ENCODE peak calls at places on chromosomes 12 and 14, in nine cellular contexts. C, K, S, Y, Z, F, I, R and W are unnamed samples.

GRCh38 chr14:65732112-65732511 is 319.6 kb downstream of the FUT8 start:
- DNase-seq in Z (no peak), K (peak), F (no peak), I (no peak), Y (no peak), S (no peak), C (no peak), R (no peak), W (no peak)

GRCh38 chr12:51793201-51793600 is 55.3 kb downstream of the FIGNL2 start:
- DNase-seq in R (peak), K (peak), I (no peak), Y (no peak), S (no peak), F (no peak), Z (no peak), C (peak), W (no peak)

GRCh38 chr12:77087427-77087826 is 22.1 kb upstream of the E2F7 start:
- DNase-seq in Y (no peak), S (peak), K (no peak), R (no peak), F (no peak), C (peak), I (no peak), Z (no peak), W (no peak)

GRCh38 chr12:116346751-116347150 is 69.3 kb upstream of the MED13L start:
- DNase-seq in F (no peak), Z (no peak), C (peak), I (no peak), S (peak), Y (no peak), K (peak), R (peak), W (no peak)

GRCh38 chr14:50099335-50099734 is 17.0 kb downstream of the VCPKMT start:
- DNase-seq in C (no peak), Y (no peak), S (no peak), F (no peak), K (peak), I (no peak), Z (no peak), R (peak), W (no peak)

GRCh38 chr12:68750506-68750905 is 4.5 kb downstream of the SLC35E3 start:
- DNase-seq in Y (no peak), I (no peak), F (no peak), R (no peak), S (no peak), Z (no peak), C (no peak), K (no peak), W (no peak)

GRCh38 chr14:96053600-96054381 is 14.6 kb downstream of the C14orf132 start:
- DNase-seq in S (peak), Y (no peak), K (peak), F (peak), I (peak), C (peak), Z (no peak), R (peak), W (peak)

GRCh38 chr12:59383426-59383822 is 212.4 kb upstream of the SLC16A7 start:
- DNase-seq in F (no peak), C (peak), Y (no peak), S (peak), R (peak), K (no peak), Z (no peak), I (no peak), W (no peak)

GRCh38 chr12:5201554-5202243 is 158.0 kb downstream of the KCNA5 start:
- DNase-seq in Y (no peak), R (no peak), K (peak), C (no peak), Z (no peak), F (no peak), I (no peak), S (peak), W (no peak)

GRCh38 chr14:21298358-21298757 is 18.5 kb downstream of the RPGRIP1 start:
- DNase-seq in S (no peak), C (no peak), K (no peak), R (no peak), Y (no peak), F (no peak), I (no peak), Z (no peak), W (no peak)

GRCh38 chr14:60092516-60092915 is 793 bp downstream of the PCNX4 start:
- DNase-seq in K (peak), I (no peak), C (peak), F (no peak), Z (no peak), Y (peak), S (peak), R (no peak), W (no peak)

GRCh38 chr12:92462049-92462448 is 240.7 kb upstream of the PLEKHG7 start:
- DNase-seq in Y (no peak), R (no peak), F (no peak), C (no peak), K (no peak), S (no peak), Z (no peak), I (no peak), W (no peak)

GRCh38 chr12:77940566-77940965 is 109.9 kb downstream of the NAV3 start:
- DNase-seq in Z (no peak), K (peak), C (peak), R (peak), S (peak), F (no peak), Y (no peak), I (no peak), W (no peak)

GRCh38 chr14:35877276-35877675 is 51.1 kb downstream of the BRMS1L start:
- DNase-seq in K (peak), R (no peak), Z (no peak), Y (no peak), I (no peak), F (no peak), C (peak), S (no peak), W (no peak)

GRCh38 chr12:68953536-68953935 is 20.6 kb upstream of the CPM start:
- DNase-seq in Y (no peak), C (no peak), Z (no peak), F (no peak), R (no peak), K (peak), I (no peak), S (no peak), W (no peak)

GRCh38 chr12:45017916-45018315 is 33.0 kb downstream of the DBX2 start:
- DNase-seq in S (no peak), C (no peak), Y (no peak), Z (no peak), K (no peak), F (no peak), R (peak), I (no peak), W (no peak)

GRCh38 chr14:55698051-55698450 is 118.0 kb downstream of the KTN1 start:
- DNase-seq in C (no peak), Z (no peak), K (peak), S (no peak), F (no peak), Y (peak), R (no peak), I (no peak), W (no peak)

GRCh38 chr14:52076334-52076733 is 7.5 kb upstream of the NID2 start:
- DNase-seq in K (peak), I (no peak), F (peak), C (peak), Y (no peak), S (peak), R (peak), Z (no peak), W (peak)

GRCh38 chr14:52078721-52079120 is 9.9 kb upstream of the NID2 start:
- DNase-seq in Z (no peak), F (no peak), Y (no peak), S (no peak), R (no peak), I (no peak), C (no peak), K (peak), W (no peak)

GRCh38 chr14:52079239-52079956 is 10.5 kb upstream of the NID2 start:
- DNase-seq in R (no peak), Y (no peak), F (no peak), S (no peak), K (peak), C (peak), Z (no peak), I (no peak), W (no peak)

GRCh38 chr14:52077261-52077984 is 8.6 kb upstream of the NID2 start:
- DNase-seq in F (no peak), C (peak), I (no peak), K (peak), S (peak), R (no peak), Y (no peak), Z (no peak), W (no peak)

GRCh38 chr14:52078093-52078492 is 9.2 kb upstream of the NID2 start:
- DNase-seq in R (peak), F (no peak), I (no peak), S (peak), C (peak), Y (no peak), K (peak), Z (no peak), W (no peak)
- H3K4me3 ChIP-seq in R (no peak), F (no peak), I (no peak), S (no peak), C (no peak), Y (no peak), K (no peak), Z (no peak), W (no peak)

GRCh38 chr14:69259176-69259530 is 805 bp upstream of the GALNT16 start:
- DNase-seq in I (no peak), Y (no peak), C (no peak), S (no peak), F (no peak), Z (no peak), R (no peak), K (no peak), W (no peak)

GRCh38 chr14:69261761-69262331 is 1.9 kb downstream of the GALNT16 start:
- DNase-seq in Z (no peak), S (no peak), R (no peak), I (no peak), Y (no peak), K (no peak), F (no peak), C (peak), W (no peak)

GRCh38 chr14:69259531-69260245 is at the start of gene GALNT16:
- DNase-seq in C (peak), F (peak), I (no peak), S (no peak), R (no peak), K (no peak), Y (peak), Z (no peak), W (no peak)

GRCh38 chr14:69260979-69261605 is 1.1 kb downstream of the GALNT16 start:
- DNase-seq in R (no peak), I (no peak), K (peak), F (peak), S (no peak), C (no peak), Z (peak), Y (peak), W (no peak)

GRCh38 chr14:69260246-69260978 is 454 bp downstream of the GALNT16 start:
- DNase-seq in Z (no peak), I (no peak), C (peak), Y (peak), S (peak), F (peak), R (no peak), K (no peak), W (no peak)
- H3K4me3 ChIP-seq in Z (peak), I (peak), C (peak), Y (peak), S (peak), F (peak), R (peak), K (peak), W (peak)

GRCh38 chr12:54564768-54565167 is 15.4 kb downstream of the PDE1B start:
- DNase-seq in S (no peak), Z (no peak), I (no peak), Y (no peak), R (no peak), K (no peak), F (no peak), C (no peak), W (no peak)

GRCh38 chr12:54562720-54563356 is 13.4 kb downstream of the PDE1B start:
- DNase-seq in S (no peak), Y (no peak), R (no peak), K (no peak), I (no peak), Z (no peak), C (peak), F (no peak), W (no peak)

GRCh38 chr12:54563787-54564186 is 14.4 kb downstream of the PDE1B start:
- DNase-seq in R (no peak), F (no peak), I (no peak), Z (no peak), C (no peak), Y (no peak), S (no peak), K (no peak), W (no peak)

GRCh38 chr12:54566792-54567191 is 17.4 kb downstream of the PDE1B start:
- DNase-seq in I (no peak), K (no peak), C (no peak), F (no peak), Z (no peak), S (no peak), Y (no peak), R (no peak), W (no peak)

GRCh38 chr12:54565658-54566552 is 16.5 kb downstream of the PDE1B start:
- DNase-seq in C (no peak), R (no peak), I (no peak), Y (peak), F (no peak), K (no peak), Z (no peak), S (no peak), W (no peak)
- H3K4me3 ChIP-seq in C (no peak), R (no peak), I (no peak), Y (no peak), F (no peak), K (no peak), Z (no peak), S (no peak), W (no peak)

GRCh38 chr14:45253070-45253753 is at the start of gene MIS18BP1:
- DNase-seq in I (peak), Y (peak), C (peak), R (peak), Z (peak), S (peak), K (peak), F (peak), W (peak)

GRCh38 chr14:45252356-45253069 is 489 bp downstream of the MIS18BP1 start:
- DNase-seq in C (peak), K (peak), Z (no peak), R (no peak), I (no peak), Y (peak), S (no peak), F (no peak), W (no peak)

GRCh38 chr14:45251912-45252311 is 1.1 kb downstream of the MIS18BP1 start:
- DNase-seq in I (no peak), Z (no peak), K (peak), C (peak), F (no peak), S (peak), R (no peak), Y (no peak), W (no peak)

GRCh38 chr14:45247427-45247826 is 5.6 kb downstream of the MIS18BP1 start:
- DNase-seq in K (no peak), C (no peak), Y (no peak), R (no peak), I (no peak), F (no peak), Z (no peak), S (no peak), W (no peak)

DNA sequence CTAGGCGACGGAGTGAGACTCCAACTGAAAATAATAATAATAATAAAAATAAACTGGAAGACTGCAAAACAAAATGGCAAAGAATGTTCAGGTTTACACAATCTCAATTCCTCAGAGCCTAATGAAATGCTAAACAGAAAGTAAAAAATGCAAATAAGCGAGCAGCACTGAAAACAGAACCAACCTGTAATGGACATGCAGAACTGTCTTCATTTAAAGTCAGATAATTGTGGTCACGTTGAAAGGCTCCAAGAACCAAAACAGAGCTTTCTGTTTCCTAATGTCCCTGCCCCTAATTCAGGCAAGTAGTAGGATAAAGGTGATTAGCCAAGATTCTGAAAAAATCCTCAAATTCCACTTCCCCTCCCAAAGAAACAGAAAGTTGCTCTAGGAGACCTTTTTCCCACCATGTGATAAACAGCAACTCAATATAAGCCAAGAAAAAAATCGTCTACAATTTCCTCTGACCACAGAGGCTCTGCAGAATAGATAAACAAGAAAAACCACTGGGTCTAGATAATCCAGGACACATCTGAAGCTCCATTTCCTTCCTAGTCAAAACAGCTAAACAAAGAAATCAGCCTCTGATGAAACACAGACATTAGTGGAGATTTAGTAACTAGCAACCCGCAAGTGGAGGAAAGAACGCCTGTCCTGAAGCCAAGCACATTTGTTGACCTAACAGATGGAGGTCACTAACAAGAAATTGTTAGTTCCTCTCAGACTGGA is 3.0 kb downstream of the MIS18BP1 start:
- DNase-seq in C (peak), Y (no peak), Z (no peak), F (no peak), K (peak), I (no peak), R (peak), S (peak), W (no peak)
- H3K4me3 ChIP-seq in C (peak), Y (no peak), Z (no peak), F (no peak), K (peak), I (peak), R (peak), S (peak), W (no peak)

GRCh38 chr12:46830731-46831334 is 5.0 kb upstream of the SLC38A4 start:
- DNase-seq in Y (no peak), K (no peak), F (peak), C (peak), R (no peak), Z (no peak), S (peak), I (no peak), W (no peak)
- H3K4me3 ChIP-seq in Y (no peak), K (no peak), F (no peak), C (peak), R (peak), Z (no peak), S (peak), I (peak), W (peak)

GRCh38 chr12:6950944-6951540 is at the start of gene PTPN6:
- DNase-seq in I (no peak), R (no peak), Y (no peak), S (no peak), C (no peak), K (no peak), F (peak), Z (peak), W (no peak)
- H3K4me3 ChIP-seq in I (peak), R (no peak), Y (no peak), S (no peak), C (no peak), K (no peak), F (no peak), Z (peak), W (peak)

GRCh38 chr14:63730659-63731058 is 2.8 kb upstream of the SGPP1 start:
- DNase-seq in Z (no peak), C (no peak), F (no peak), Y (no peak), S (no peak), K (no peak), I (no peak), R (no peak), W (no peak)

GRCh38 chr14:63726499-63726898 is 1.4 kb downstream of the SGPP1 start:
- DNase-seq in Y (no peak), Z (no peak), C (peak), I (no peak), R (no peak), F (no peak), K (peak), S (no peak), W (no peak)

GRCh38 chr14:63727231-63727735 is 582 bp downstream of the SGPP1 start:
- DNase-seq in Z (peak), R (peak), K (peak), C (peak), S (peak), F (peak), Y (peak), I (no peak), W (peak)

GRCh38 chr14:63727736-63728728 is at the start of gene SGPP1:
- DNase-seq in S (peak), C (peak), Z (peak), K (peak), Y (peak), F (peak), R (peak), I (peak), W (peak)

DNA sequence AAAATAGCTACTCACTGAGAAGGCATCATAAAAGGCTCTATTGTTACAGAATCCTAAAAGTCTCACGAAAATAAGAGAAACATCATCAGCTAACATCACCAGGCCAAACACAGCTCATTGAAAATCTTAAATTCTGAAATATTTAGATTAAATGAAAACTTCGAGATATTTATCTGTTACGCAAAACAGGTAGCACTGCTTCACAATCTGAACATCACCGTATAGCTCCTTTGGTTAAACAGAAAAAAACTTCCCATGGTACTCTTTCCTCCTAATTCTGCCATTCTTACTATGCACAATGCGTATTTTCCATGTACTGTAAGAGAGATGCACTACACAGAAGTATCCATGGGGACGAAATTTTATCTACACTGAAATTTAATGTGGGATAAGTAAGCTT is 2.1 kb downstream of the SGPP1 start:
- DNase-seq in I (no peak), C (peak), K (no peak), R (no peak), Z (no peak), S (no peak), Y (no peak), F (no peak), W (no peak)
- H3K4me3 ChIP-seq in I (peak), C (no peak), K (peak), R (peak), Z (peak), S (peak), Y (peak), F (peak), W (peak)

DNA sequence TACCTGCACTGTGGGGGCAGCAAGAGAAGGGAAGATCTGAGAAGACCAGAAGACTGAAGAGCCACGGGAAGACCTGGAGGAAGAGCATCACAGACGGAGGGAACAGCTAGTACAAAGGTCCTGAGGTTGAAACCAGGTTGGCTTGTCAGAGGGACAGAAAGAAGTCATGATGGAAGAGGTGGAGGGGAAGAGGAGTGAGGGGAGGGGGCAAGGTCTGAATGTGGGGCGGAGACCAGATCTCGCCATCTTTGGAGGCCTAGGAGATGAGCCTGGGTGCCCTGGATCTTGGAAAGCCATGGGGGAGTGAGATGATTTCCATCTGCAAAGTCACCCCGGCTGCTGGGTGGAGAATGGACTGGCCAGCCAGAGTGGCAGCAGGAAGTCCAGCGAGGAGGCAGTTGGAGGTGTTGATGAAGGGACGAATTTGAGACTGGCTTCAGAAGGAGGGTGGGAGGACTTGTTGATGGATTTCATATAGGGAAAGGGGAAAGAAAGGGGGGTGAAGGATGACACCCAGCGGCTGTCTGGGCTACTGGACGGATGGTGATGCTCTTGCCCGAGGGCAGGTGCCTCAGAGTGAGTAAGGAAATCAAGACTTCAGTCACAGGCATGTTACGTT is 14.6 kb upstream of the UBC start:
- DNase-seq in Y (no peak), K (peak), C (no peak), I (no peak), F (peak), Z (no peak), S (no peak), R (no peak), W (no peak)
- H3K4me3 ChIP-seq in Y (no peak), K (peak), C (no peak), I (no peak), F (no peak), Z (peak), S (no peak), R (no peak), W (no peak)